ENCODE peak calls at places on chromosome 15, in seven cellular contexts. P, A, R, I, M, U and F are unnamed samples.

GRCh38 chr15:57344282-57344681 is 32.0 kb upstream of the CGNL1 start:
- DNase-seq in R (no peak), U (no peak), A (no peak), P (no peak), M (no peak), I (no peak), F (no peak)

GRCh38 chr15:45640610-45641009 is 5.8 kb downstream of the SQOR start:
- DNase-seq in R (no peak), A (no peak), I (no peak), U (peak; percentile 95), M (no peak), P (no peak), F (no peak)

GRCh38 chr15:28252831-28253230 is 69.1 kb downstream of the HERC2 start:
- DNase-seq in M (no peak), R (no peak), A (no peak), P (no peak), I (no peak), U (no peak), F (no peak)

GRCh38 chr15:59367022-59367451 is 5.6 kb downstream of the MYO1E start:
- DNase-seq in I (no peak), P (no peak), M (no peak), A (no peak), R (no peak), U (peak; percentile 25), F (no peak)

GRCh38 chr15:38961886-38962285 is 397.3 kb upstream of the RASGRP1 start:
- DNase-seq in P (no peak), U (peak; percentile 15), R (no peak), A (no peak), I (no peak), M (no peak), F (no peak)

GRCh38 chr15:34754674-34755418 is at the start of gene GJD2:
- DNase-seq in M (no peak), A (no peak), I (peak; percentile 89), P (no peak), R (no peak), U (peak; percentile 19), F (peak; percentile 51)

GRCh38 chr15:76711351-76711827 is 193.8 kb downstream of the SCAPER start:
- DNase-seq in U (no peak), M (no peak), I (no peak), P (peak; percentile 39), A (no peak), R (no peak), F (no peak)

GRCh38 chr15:65258863-65259262 is 27.8 kb downstream of the PARP16 start:
- DNase-seq in I (no peak), R (no peak), P (no peak), M (no peak), U (peak; percentile 18), A (no peak), F (no peak)

GRCh38 chr15:72778796-72779195 is 4.8 kb downstream of the ADPGK start:
- DNase-seq in P (no peak), I (no peak), M (no peak), A (no peak), U (peak; percentile 16), R (no peak), F (no peak)

GRCh38 chr15:80662129-80662528 is 33.0 kb upstream of the ABHD17C start:
- DNase-seq in P (no peak), R (no peak), A (no peak), I (no peak), U (peak; percentile 47), M (no peak), F (no peak)

GRCh38 chr15:52529289-52529929 is 729 bp upstream of the MYO5A start:
- DNase-seq in P (no peak), R (no peak), I (no peak), M (no peak), U (no peak), A (peak; percentile 4), F (peak; percentile 11)

GRCh38 chr15:51144021-51144532 is 49.4 kb upstream of the TNFAIP8L3 start:
- DNase-seq in I (no peak), P (no peak), A (no peak), M (no peak), R (no peak), U (peak; percentile 72), F (no peak)

GRCh38 chr15:68271854-68272471 is 5.6 kb upstream of the FEM1B start:
- DNase-seq in M (no peak), U (peak; percentile 92), R (no peak), P (no peak), A (no peak), I (peak; percentile 31), F (no peak)

GRCh38 chr15:65079580-65079979 is 3.0 kb downstream of the KBTBD13 start:
- DNase-seq in R (no peak), U (no peak), A (no peak), P (no peak), I (no peak), M (no peak), F (no peak)

GRCh38 chr15:38660726-38661125 is 96.1 kb upstream of the RASGRP1 start:
- DNase-seq in I (no peak), M (no peak), U (no peak), R (no peak), P (no peak), A (no peak), F (no peak)

GRCh38 chr15:87348746-87349145 is 907.8 kb downstream of the NTRK3 start:
- DNase-seq in M (no peak), I (no peak), R (peak; percentile 8), P (no peak), A (no peak), U (peak; percentile 27), F (no peak)

GRCh38 chr15:27956285-27956684 is 142.8 kb downstream of the OCA2 start:
- DNase-seq in M (no peak), A (no peak), P (no peak), U (no peak), I (no peak), R (no peak), F (no peak)

GRCh38 chr15:101028772-101029438 is 109.7 kb downstream of the LRRK1 start:
- DNase-seq in P (no peak), U (no peak), R (no peak), A (no peak), M (no peak), I (no peak), F (no peak)

GRCh38 chr15:69724331-69724730 is 271.7 kb downstream of the RPLP1 start:
- DNase-seq in A (no peak), R (no peak), U (no peak), I (no peak), M (no peak), P (no peak), F (no peak)

GRCh38 chr15:89814112-89814742 is 425 bp downstream of the ANPEP start:
- DNase-seq in M (no peak), A (no peak), P (no peak), R (no peak), I (peak; percentile 33), U (peak; percentile 62), F (no peak)

GRCh38 chr15:41241251-41241964 is 10.3 kb downstream of the CHP1 start:
- DNase-seq in P (no peak), U (no peak), M (no peak), R (peak; percentile 35), A (no peak), I (no peak), F (no peak)

GRCh38 chr15:40929730-40930429 is 740 bp downstream of the DLL4 start:
- DNase-seq in R (no peak), I (peak; percentile 91), P (no peak), M (no peak), A (no peak), U (peak; percentile 73), F (no peak)

GRCh38 chr15:57329582-57330367 is 46.5 kb upstream of the CGNL1 start:
- DNase-seq in U (no peak), A (no peak), P (no peak), R (no peak), I (no peak), M (no peak), F (no peak)

GRCh38 chr15:50315814-50316630 is 39.0 kb downstream of the GABPB1 start:
- DNase-seq in R (peak; percentile 1), A (no peak), I (peak; percentile 54), P (peak; percentile 16), U (peak; percentile 71), M (peak; percentile 30), F (peak; percentile 15)

GRCh38 chr15:69807752-69808151 is 290.0 kb downstream of the TLE3 start:
- DNase-seq in U (peak; percentile 71), A (no peak), P (no peak), R (no peak), I (no peak), M (no peak), F (no peak)

GRCh38 chr15:33561407-33561806 is 250.6 kb downstream of the RYR3 start:
- DNase-seq in R (no peak), P (no peak), I (no peak), A (no peak), M (no peak), U (no peak), F (no peak)

GRCh38 chr15:98111806-98112205 is 151.3 kb downstream of the ARRDC4 start:
- DNase-seq in P (no peak), R (no peak), I (no peak), U (no peak), A (no peak), M (no peak), F (no peak)

GRCh38 chr15:33013827-33014445 is 180.6 kb downstream of the FMN1 start:
- DNase-seq in M (no peak), U (peak; percentile 92), P (no peak), I (no peak), A (no peak), R (no peak), F (no peak)

GRCh38 chr15:46670256-46670655 is 1035.4 kb downstream of the SQOR start:
- DNase-seq in P (no peak), R (no peak), U (no peak), A (no peak), M (no peak), I (no peak), F (no peak)

GRCh38 chr15:69983696-69984265 is 113.9 kb downstream of the TLE3 start:
- DNase-seq in M (no peak), U (peak; percentile 11), R (no peak), I (no peak), A (no peak), P (no peak), F (no peak)

GRCh38 chr15:91950631-91951384 is 97.3 kb downstream of the SLCO3A1 start:
- DNase-seq in I (no peak), P (no peak), M (no peak), U (peak; percentile 25), A (no peak), R (no peak), F (no peak)

GRCh38 chr15:70160267-70160666 is 62.5 kb upstream of the TLE3 start:
- DNase-seq in U (peak; percentile 77), M (no peak), I (no peak), A (no peak), P (no peak), R (no peak), F (no peak)

GRCh38 chr15:68709826-68710225 is 110.9 kb downstream of the ANP32A start:
- DNase-seq in P (no peak), U (no peak), R (no peak), M (no peak), I (no peak), A (no peak), F (no peak)

GRCh38 chr15:52731732-52732470 is 52.7 kb upstream of the ATOSA start:
- DNase-seq in R (no peak), A (no peak), P (no peak), I (no peak), M (no peak), U (no peak), F (no peak)

GRCh38 chr15:51776952-51777574 is 25.7 kb downstream of the TMOD2 start:
- DNase-seq in U (peak; percentile 80), R (peak; percentile 28), A (peak; percentile 48), I (peak; percentile 85), M (peak; percentile 84), P (peak; percentile 61), F (peak; percentile 58)

GRCh38 chr15:51016615-51017014 is 78.1 kb downstream of the TNFAIP8L3 start:
- DNase-seq in R (no peak), A (no peak), U (no peak), P (no peak), M (no peak), I (no peak), F (no peak)

GRCh38 chr15:92667291-92667904 is 11.8 kb upstream of the FAM174B start:
- DNase-seq in R (peak; percentile 65), U (no peak), I (no peak), P (no peak), M (peak; percentile 50), A (no peak), F (no peak)